ENCODE peak calls at places on chromosomes 13 and 19, in nine cellular contexts. C is GDM1; K is progenitor cell of endocrine pancreas; L is NB4; R is RWPE2; T is lower lobe of right lung; P is NCI-H2081; N is activated CD4-positive, alpha-beta T cell treated with anti-CD3 and anti-CD28 coated beads for 48 hours; X is LHCN-M2. Q is an unnamed sample.
A peak's percentile ranks its signal among the peaks of the same experiment; 100 is the strongest.

GRCh38 chr13:87331178-87331577 is 340.0 kb upstream of the SLITRK5 start:
- DNase-seq in T (no peak), C (no peak), P (no peak), K (no peak), R (peak; percentile 64), L (no peak), N (no peak), X (peak; percentile 46), Q (no peak)

GRCh38 chr19:16737909-16738308 is 18.3 kb downstream of the NWD1 start:
- DNase-seq in R (no peak), N (no peak), L (no peak), P (peak; percentile 69), T (no peak), C (no peak), K (no peak), X (no peak), Q (no peak)

GRCh38 chr19:28864577-28865042 is 348.3 kb downstream of the UQCRFS1 start:
- DNase-seq in T (no peak), K (no peak), P (no peak), R (no peak), X (no peak), L (no peak), C (no peak), N (no peak), Q (no peak)

GRCh38 chr19:6828698-6829633 is 56.5 kb downstream of the VAV1 start:
- DNase-seq in P (no peak), R (no peak), L (peak; percentile 49), N (peak; percentile 79), T (peak; percentile 56), C (peak; percentile 45), X (no peak), K (no peak), Q (no peak)

GRCh38 chr13:30477346-30478235 is 11.9 kb upstream of the HMGB1 start:
- DNase-seq in N (no peak), T (no peak), X (no peak), R (no peak), P (no peak), L (peak; percentile 65), C (peak; percentile 15), K (no peak), Q (peak; percentile 28)

GRCh38 chr19:12365094-12365371 is 450 bp downstream of the ZNF442 start:
- DNase-seq in N (no peak), K (no peak), X (no peak), C (no peak), L (peak; percentile 43), R (peak; percentile 59), P (no peak), T (no peak), Q (no peak)

GRCh38 chr19:17086129-17086528 is 10.6 kb downstream of the MYO9B start:
- DNase-seq in R (no peak), L (no peak), X (no peak), N (no peak), C (no peak), P (no peak), K (no peak), T (no peak), Q (no peak)

GRCh38 chr19:17479325-17479791 is 9.0 kb downstream of the SLC27A1 start:
- DNase-seq in N (no peak), P (no peak), K (no peak), T (no peak), C (no peak), X (peak; percentile 78), R (no peak), L (peak; percentile 61), Q (no peak)

GRCh38 chr19:40687525-40688016 is 2.9 kb downstream of the NUMBL start:
- DNase-seq in K (no peak), C (no peak), R (no peak), X (peak; percentile 63), N (no peak), L (no peak), T (peak; percentile 81), P (no peak), Q (peak; percentile 86)

GRCh38 chr19:19109601-19110000 is 28.7 kb downstream of the TMEM161A start:
- DNase-seq in X (no peak), T (no peak), N (no peak), L (no peak), K (no peak), R (no peak), C (no peak), P (no peak), Q (no peak)

GRCh38 chr19:6610934-6611370 is 20.0 kb upstream of the CD70 start:
- DNase-seq in T (no peak), C (no peak), L (no peak), P (no peak), R (no peak), K (no peak), X (peak; percentile 88), N (no peak), Q (no peak)

GRCh38 chr19:44975444-44975843 is 20.3 kb downstream of the CLPTM1 start:
- DNase-seq in T (no peak), K (no peak), C (no peak), N (no peak), L (no peak), X (no peak), P (no peak), R (no peak), Q (no peak)

Q was measured in naive B cell.